ENCODE peak calls at places on chromosomes 5 and 9, in four cellular contexts. One of them, this sample, is unnamed.

GRCh38 chr9:95313010-95313498 is 4.5 kb downstream of the FANCC start:
- DNase-seq in upper lobe of left lung: peak
- DNase-seq in fibroblast of the aortic adventitia: peak
- DNase-seq in PC-3: peak
- DNase-seq in this sample: peak

GRCh38 chr9:114909657-114910056 is 20.7 kb downstream of the TNFSF8 start:
- DNase-seq in upper lobe of left lung: no peak
- DNase-seq in fibroblast of the aortic adventitia: no peak
- DNase-seq in PC-3: no peak
- DNase-seq in this sample: no peak

GRCh38 chr5:127564002-127564769 is 46.7 kb downstream of the PRRC1 start:
- DNase-seq in upper lobe of left lung: no peak
- DNase-seq in fibroblast of the aortic adventitia: peak
- DNase-seq in PC-3: peak
- DNase-seq in this sample: peak

GRCh38 chr5:147072591-147072990 is 162.2 kb upstream of the STK32A start:
- DNase-seq in upper lobe of left lung: no peak
- DNase-seq in fibroblast of the aortic adventitia: no peak
- DNase-seq in PC-3: no peak
- DNase-seq in this sample: no peak

GRCh38 chr5:179806250-179807045 is at the start of gene MGAT4B:
- DNase-seq in upper lobe of left lung: peak
- DNase-seq in fibroblast of the aortic adventitia: peak
- DNase-seq in PC-3: peak
- DNase-seq in this sample: peak

GRCh38 chr5:58582411-58583393 is at the start of gene RAB3C:
- DNase-seq in upper lobe of left lung: peak
- DNase-seq in fibroblast of the aortic adventitia: peak
- DNase-seq in PC-3: peak
- DNase-seq in this sample: peak

GRCh38 chr9:27339661-27340295 is 42.8 kb upstream of the EQTN start:
- DNase-seq in upper lobe of left lung: peak
- DNase-seq in fibroblast of the aortic adventitia: no peak
- DNase-seq in PC-3: no peak
- DNase-seq in this sample: no peak

GRCh38 chr5:66987949-66988838 is 208.4 kb downstream of the CD180 start:
- DNase-seq in upper lobe of left lung: no peak
- DNase-seq in fibroblast of the aortic adventitia: peak
- DNase-seq in PC-3: peak
- DNase-seq in this sample: peak

GRCh38 chr5:82100303-82101077 is 128.7 kb downstream of the ATG10 start:
- DNase-seq in upper lobe of left lung: no peak
- DNase-seq in fibroblast of the aortic adventitia: no peak
- DNase-seq in PC-3: peak
- DNase-seq in this sample: peak

GRCh38 chr9:133703571-133704399 is 34.4 kb downstream of the SARDH start:
- DNase-seq in upper lobe of left lung: peak
- DNase-seq in fibroblast of the aortic adventitia: no peak
- DNase-seq in PC-3: no peak
- DNase-seq in this sample: no peak

GRCh38 chr5:98923961-98924360 is 4.8 kb downstream of the CHD1 start:
- DNase-seq in upper lobe of left lung: no peak
- DNase-seq in fibroblast of the aortic adventitia: no peak
- DNase-seq in PC-3: no peak
- DNase-seq in this sample: no peak

GRCh38 chr9:71859939-71860338 is 51.1 kb downstream of the ABHD17B start:
- DNase-seq in upper lobe of left lung: no peak
- DNase-seq in fibroblast of the aortic adventitia: no peak
- DNase-seq in PC-3: no peak
- DNase-seq in this sample: no peak

GRCh38 chr5:173474881-173475287 is 141.6 kb downstream of the BOD1 start:
- DNase-seq in upper lobe of left lung: no peak
- DNase-seq in fibroblast of the aortic adventitia: peak
- DNase-seq in PC-3: peak
- DNase-seq in this sample: no peak

GRCh38 chr5:128498844-128499455 is 39.1 kb downstream of the FBN2 start:
- DNase-seq in upper lobe of left lung: no peak
- DNase-seq in fibroblast of the aortic adventitia: peak
- DNase-seq in PC-3: peak
- DNase-seq in this sample: peak

GRCh38 chr5:31993182-31993961 is 180.7 kb downstream of the GOLPH3 start:
- DNase-seq in upper lobe of left lung: no peak
- DNase-seq in fibroblast of the aortic adventitia: peak
- DNase-seq in PC-3: no peak
- DNase-seq in this sample: no peak

GRCh38 chr5:31999470-31999869 is 174.6 kb downstream of the GOLPH3 start:
- DNase-seq in upper lobe of left lung: no peak
- DNase-seq in fibroblast of the aortic adventitia: no peak
- DNase-seq in PC-3: no peak
- DNase-seq in this sample: no peak

GRCh38 chr5:31995714-31996113 is 178.4 kb downstream of the GOLPH3 start:
- DNase-seq in upper lobe of left lung: no peak
- DNase-seq in fibroblast of the aortic adventitia: no peak
- DNase-seq in PC-3: no peak
- DNase-seq in this sample: no peak

GRCh38 chr5:31995011-31995410 is 179.1 kb downstream of the GOLPH3 start:
- DNase-seq in upper lobe of left lung: no peak
- DNase-seq in fibroblast of the aortic adventitia: no peak
- DNase-seq in PC-3: no peak
- DNase-seq in this sample: no peak

GRCh38 chr5:31996909-31997308 is 177.2 kb downstream of the GOLPH3 start:
- DNase-seq in upper lobe of left lung: no peak
- DNase-seq in fibroblast of the aortic adventitia: no peak
- DNase-seq in PC-3: no peak
- DNase-seq in this sample: no peak
- H3K4me3 ChIP-seq in upper lobe of left lung: no peak
- H3K4me3 ChIP-seq in fibroblast of the aortic adventitia: no peak
- H3K4me3 ChIP-seq in PC-3: no peak
- H3K4me3 ChIP-seq in this sample: no peak

GRCh38 chr5:4233671-4234070 is 638.0 kb downstream of the IRX1 start:
- DNase-seq in upper lobe of left lung: no peak
- DNase-seq in fibroblast of the aortic adventitia: no peak
- DNase-seq in PC-3: no peak
- DNase-seq in this sample: no peak
- TF ChIP-seq CTCF in upper lobe of left lung: no peak
- TF ChIP-seq CTCF in fibroblast of the aortic adventitia: no peak
- TF ChIP-seq CTCF in PC-3: no peak
- TF ChIP-seq CTCF in this sample: no peak

GRCh38 chr9:128611600-128612394 is 44.9 kb downstream of the DYNC2I2 start:
- DNase-seq in upper lobe of left lung: no peak
- DNase-seq in fibroblast of the aortic adventitia: no peak
- DNase-seq in PC-3: no peak
- DNase-seq in this sample: no peak
- H3K4me3 ChIP-seq in upper lobe of left lung: no peak
- H3K4me3 ChIP-seq in fibroblast of the aortic adventitia: no peak
- H3K4me3 ChIP-seq in PC-3: no peak
- H3K4me3 ChIP-seq in this sample: no peak

DNA sequence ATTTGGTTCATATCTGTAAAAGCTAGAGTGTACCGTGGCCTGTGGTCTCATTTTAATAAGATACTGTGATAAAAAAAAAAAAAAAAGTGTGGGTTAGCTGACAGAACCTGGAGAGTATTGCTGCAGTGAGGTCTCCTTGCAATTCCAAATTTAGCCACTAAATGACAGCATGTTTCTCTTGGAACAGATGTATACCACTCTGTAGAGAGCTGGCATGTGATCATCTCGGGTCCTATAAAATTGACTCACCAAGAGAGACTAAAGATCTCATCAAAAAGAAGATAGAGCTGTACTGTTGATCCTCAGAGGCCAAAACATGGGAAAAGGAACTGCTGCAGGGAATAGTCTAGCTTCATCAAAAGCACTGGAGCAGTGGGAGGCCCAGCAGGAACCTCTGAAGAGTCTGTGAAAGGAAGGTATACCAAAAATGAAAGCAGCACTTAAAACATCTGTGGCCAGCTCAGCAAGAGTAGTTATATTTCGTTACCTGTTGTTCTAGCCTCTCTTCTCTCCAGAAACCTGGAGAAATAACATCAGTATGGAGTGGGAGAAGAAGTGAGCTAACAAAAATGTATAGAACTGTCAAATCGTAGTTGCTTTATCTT is 826.8 kb downstream of the EFNA5 start:
- DNase-seq in upper lobe of left lung: no peak
- DNase-seq in fibroblast of the aortic adventitia: no peak
- DNase-seq in PC-3: peak
- DNase-seq in this sample: peak
- TF ChIP-seq CTCF in upper lobe of left lung: no peak
- TF ChIP-seq CTCF in fibroblast of the aortic adventitia: no peak
- TF ChIP-seq CTCF in PC-3: peak
- TF ChIP-seq CTCF in this sample: peak

This sample was measured in bronchial epithelial cell.